ENCODE peak calls at places on chromosome 1, in nine cellular contexts. Y is prostate gland; D is stimulated activated CD8-positive, alpha-beta memory T cell treated with anti-CD3 and anti-CD28 coated beads, Interleukin-4, amount 100 ng/mL, for 24 hours; Q is NCI-H774; O is NCI-H510A treated with DMSO at 0.1 percent for 48 hours; H is body of pancreas; F is AG04450; K is posterior cingulate gyrus; W is DMS153. S is an unnamed sample.

GRCh38 chr1:1990222-1990621 is 13.4 kb downstream of the CFAP74 start:
- DNase-seq in Y (no peak), D (no peak), Q (no peak), O (no peak), H (no peak), F (no peak), K (no peak), W (no peak), S (no peak)

GRCh38 chr1:183198463-183198862 is 12.4 kb downstream of the LAMC2 start:
- DNase-seq in Y (peak), D (no peak), Q (no peak), O (no peak), H (no peak), F (peak), K (no peak), W (no peak), S (no peak)

GRCh38 chr1:26471201-26471497 is 1.1 kb upstream of the HMGN2 start:
- DNase-seq in Y (no peak), D (no peak), Q (no peak), O (no peak), H (no peak), F (no peak), K (no peak), W (peak), S (no peak)

GRCh38 chr1:205273551-205273982 is 45.8 kb downstream of the TMCC2 start:
- DNase-seq in Y (peak), D (peak), Q (peak), O (peak), H (peak), F (no peak), K (peak), W (peak), S (peak)

GRCh38 chr1:232538943-232539302 is 91.0 kb downstream of the SIPA1L2 start:
- DNase-seq in Y (no peak), D (no peak), Q (no peak), O (peak), H (no peak), F (no peak), K (no peak), W (no peak), S (no peak)

GRCh38 chr1:27941671-27942540 is 7.1 kb downstream of the SMPDL3B start:
- DNase-seq in Y (no peak), D (no peak), Q (no peak), O (no peak), H (no peak), F (no peak), K (peak), W (no peak), S (no peak)

GRCh38 chr1:160834945-160835565 is 27.6 kb downstream of the CD244 start:
- DNase-seq in Y (peak), D (no peak), Q (no peak), O (peak), H (peak), F (peak), K (no peak), W (peak), S (no peak)

GRCh38 chr1:158689110-158689509 is 2.6 kb upstream of the SPTA1 start:
- DNase-seq in Y (no peak), D (no peak), Q (no peak), O (no peak), H (no peak), F (no peak), K (no peak), W (no peak), S (no peak)

GRCh38 chr1:5711956-5712645 is 280.1 kb downstream of the NPHP4 start:
- DNase-seq in Y (no peak), D (no peak), Q (no peak), O (no peak), H (no peak), F (no peak), K (peak), W (no peak), S (no peak)

GRCh38 chr1:151948506-151948905 is 39.2 kb upstream of the THEM4 start:
- DNase-seq in Y (no peak), D (no peak), Q (no peak), O (no peak), H (no peak), F (no peak), K (no peak), W (no peak), S (no peak)

GRCh38 chr1:172719694-172720138 is 60.8 kb downstream of the FASLG start:
- DNase-seq in Y (no peak), D (no peak), Q (peak), O (peak), H (no peak), F (no peak), K (no peak), W (peak), S (no peak)

GRCh38 chr1:176765608-176766007 is 302.6 kb downstream of the PAPPA2 start:
- DNase-seq in Y (no peak), D (no peak), Q (no peak), O (no peak), H (no peak), F (no peak), K (no peak), W (no peak), S (no peak)

GRCh38 chr1:196401454-196401838 is 206.8 kb downstream of the KCNT2 start:
- DNase-seq in Y (no peak), D (no peak), Q (no peak), O (no peak), H (no peak), F (no peak), K (no peak), W (no peak), S (no peak)

GRCh38 chr1:14369526-14370213 is 228.8 kb upstream of the KAZN start:
- DNase-seq in Y (no peak), D (no peak), Q (no peak), O (no peak), H (no peak), F (no peak), K (no peak), W (no peak), S (no peak)

GRCh38 chr1:109975718-109976117 is 8.8 kb upstream of the AHCYL1 start:
- DNase-seq in Y (no peak), D (no peak), Q (no peak), O (no peak), H (no peak), F (no peak), K (no peak), W (no peak), S (no peak)

GRCh38 chr1:172180886-172181285 is 239.6 kb upstream of the C1orf105 start:
- DNase-seq in Y (peak), D (peak), Q (no peak), O (no peak), H (peak), F (no peak), K (peak), W (no peak), S (no peak)

GRCh38 chr1:25612421-25612820 is 4.2 kb upstream of the MAN1C1 start:
- DNase-seq in Y (no peak), D (no peak), Q (no peak), O (no peak), H (no peak), F (no peak), K (no peak), W (no peak), S (no peak)

GRCh38 chr1:12052008-12052573 is 11.0 kb upstream of the TNFRSF8 start:
- DNase-seq in Y (no peak), D (no peak), Q (no peak), O (no peak), H (peak), F (peak), K (peak), W (no peak), S (no peak)